ENCODE peak calls at places on chromosomes 5 and 9, in four cellular contexts. L is HS-5; A is effector CD4-positive, alpha-beta T cell; B is foreskin fibroblast. O is an unnamed sample.

GRCh38 chr9:82302968-82303655 is 314.5 kb downstream of the SPATA31D1 start:
- DNase-seq in L (no peak), A (no peak), B (no peak), O (no peak)

GRCh38 chr9:127741831-127742434 is 6.8 kb upstream of the TOR2A start:
- DNase-seq in L (no peak), A (no peak), B (peak), O (no peak)

GRCh38 chr5:62720036-62720441 is 141.4 kb downstream of the LRRC70 start:
- DNase-seq in L (no peak), A (no peak), B (no peak), O (peak)

GRCh38 chr5:16674750-16675149 is 58.0 kb upstream of the RETREG1 start:
- DNase-seq in L (no peak), A (no peak), B (no peak), O (no peak)

GRCh38 chr9:69877852-69878507 is 57.4 kb downstream of the CFAP95 start:
- DNase-seq in L (no peak), A (no peak), B (peak), O (no peak)

GRCh38 chr5:149656576-149657182 is 73.4 kb upstream of the PPARGC1B start:
- DNase-seq in L (no peak), A (no peak), B (no peak), O (no peak)

GRCh38 chr5:175868996-175869638 is 2.3 kb upstream of the CPLX2 start:
- DNase-seq in L (no peak), A (no peak), B (no peak), O (no peak)

GRCh38 chr5:54905942-54906537 is 79.4 kb downstream of the ESM1 start:
- DNase-seq in L (no peak), A (peak), B (peak), O (no peak)

GRCh38 chr5:62327138-62327537 is 21.1 kb downstream of the KIF2A start:
- DNase-seq in L (no peak), A (no peak), B (no peak), O (no peak)

GRCh38 chr9:6302417-6302816 is 25.8 kb upstream of the TPD52L3 start:
- DNase-seq in L (no peak), A (no peak), B (peak), O (no peak)

GRCh38 chr9:34927061-34927460 is 31.0 kb upstream of the PHF24 start:
- DNase-seq in L (no peak), A (no peak), B (no peak), O (no peak)

GRCh38 chr9:121326130-121326838 is 43.8 kb downstream of the STOM start:
- DNase-seq in L (no peak), A (no peak), B (peak), O (no peak)

GRCh38 chr5:123776761-123777160 is 264.8 kb downstream of the CSNK1G3 start:
- DNase-seq in L (peak), A (no peak), B (peak), O (no peak)

GRCh38 chr5:140358738-140359310 is 1.2 kb upstream of the SLC4A9 start:
- DNase-seq in L (no peak), A (no peak), B (peak), O (no peak)

GRCh38 chr9:18490591-18491370 is 16.8 kb downstream of the ADAMTSL1 start:
- DNase-seq in L (peak), A (no peak), B (peak), O (no peak)

GRCh38 chr5:147321569-147321968 is 86.7 kb downstream of the STK32A start:
- DNase-seq in L (no peak), A (no peak), B (no peak), O (no peak)

GRCh38 chr9:136342191-136343120 is 15.1 kb downstream of the GPSM1 start:
- DNase-seq in L (no peak), A (peak), B (peak), O (peak)

GRCh38 chr9:77305622-77306365 is 128.5 kb downstream of the VPS13A start:
- DNase-seq in L (no peak), A (no peak), B (peak), O (no peak)

GRCh38 chr9:91384954-91385353 is 23.2 kb upstream of the AUH start:
- DNase-seq in L (no peak), A (no peak), B (no peak), O (no peak)

GRCh38 chr9:107949058-107949457 is 459.5 kb upstream of the KLF4 start:
- DNase-seq in L (no peak), A (no peak), B (peak), O (no peak)

GRCh38 chr9:114616684-114617520 is 5.8 kb downstream of the TMEM268 start:
- DNase-seq in L (no peak), A (no peak), B (no peak), O (peak)

GRCh38 chr5:7251127-7251526 is 144.8 kb upstream of the ADCY2 start:
- DNase-seq in L (no peak), A (no peak), B (no peak), O (no peak)

GRCh38 chr5:79562351-79563246 is 48.7 kb upstream of the HOMER1 start:
- DNase-seq in L (peak), A (no peak), B (peak), O (no peak)

GRCh38 chr9:75601280-75601679 is 289.2 kb upstream of the PCSK5 start:
- DNase-seq in L (no peak), A (no peak), B (no peak), O (no peak)